ENCODE peak calls at places on chromosomes 2 and 18, in five cellular contexts. T is HepG2, I is IMR-90, D is A549, U is GM12878. F is an unnamed sample.

GRCh38 chr2:134273240-134273983 is 19.5 kb downstream of the MGAT5 start:
- DNase-seq in T (no peak), I (no peak), D (no peak), U (no peak), F (no peak)

GRCh38 chr2:68487773-68488355 is 20.5 kb downstream of the APLF start:
- DNase-seq in T (peak; percentile 20), I (peak; percentile 53), D (peak; percentile 41), U (no peak), F (peak; percentile 13)

GRCh38 chr2:11371099-11371937 is 26.9 kb upstream of the ROCK2 start:
- DNase-seq in T (no peak), I (no peak), D (no peak), U (no peak), F (no peak)

GRCh38 chr2:70931376-70932000 is 4.2 kb upstream of the ATP6V1B1 start:
- DNase-seq in T (no peak), I (no peak), D (no peak), U (no peak), F (peak; percentile 4)

GRCh38 chr2:207744050-207744449 is 25.7 kb downstream of the FZD5 start:
- DNase-seq in T (no peak), I (no peak), D (no peak), U (no peak), F (no peak)

GRCh38 chr2:233643128-233643527 is 6.9 kb downstream of the UGT1A10 start:
- DNase-seq in T (peak; percentile 36), I (no peak), D (peak; percentile 64), U (no peak), F (peak; percentile 2)

GRCh38 chr2:174343638-174344455 is 9.1 kb downstream of the SP9 start:
- DNase-seq in T (no peak), I (no peak), D (no peak), U (no peak), F (no peak)

GRCh38 chr2:229417906-229418305 is 146.8 kb upstream of the PID1 start:
- DNase-seq in T (no peak), I (no peak), D (no peak), U (no peak), F (no peak)

GRCh38 chr2:16722677-16723076 is 57.0 kb upstream of the CYRIA start:
- DNase-seq in T (no peak), I (no peak), D (no peak), U (no peak), F (no peak)

GRCh38 chr2:30930716-30931115 is 123.5 kb upstream of the CAPN13 start:
- DNase-seq in T (no peak), I (no peak), D (no peak), U (no peak), F (no peak)

GRCh38 chr2:16261791-16262190 is 321.4 kb downstream of the MYCN start:
- DNase-seq in T (no peak), I (no peak), D (no peak), U (no peak), F (no peak)

GRCh38 chr2:27741673-27742072 is 29.8 kb upstream of the MRPL33 start:
- DNase-seq in T (no peak), I (no peak), D (no peak), U (no peak), F (no peak)

GRCh38 chr2:32360416-32360815 is 3.6 kb downstream of the BIRC6 start:
- DNase-seq in T (no peak), I (peak; percentile 56), D (no peak), U (no peak), F (no peak)

GRCh38 chr18:74819433-74820059 is 221.9 kb downstream of the ZNF407 start:
- DNase-seq in T (peak; percentile 19), I (no peak), D (peak; percentile 14), U (no peak), F (no peak)

GRCh38 chr2:3261511-3261910 is 116.1 kb downstream of the EIPR1 start:
- DNase-seq in T (no peak), I (no peak), D (no peak), U (no peak), F (no peak)

GRCh38 chr2:217742837-217743236 is 260.0 kb downstream of the TNS1 start:
- DNase-seq in T (no peak), I (no peak), D (no peak), U (no peak), F (no peak)

GRCh38 chr2:52810460-52810859 is 957.1 kb upstream of the CHAC2 start:
- DNase-seq in T (no peak), I (peak; percentile 49), D (peak; percentile 48), U (no peak), F (no peak)

GRCh38 chr2:76867854-76868253 is 654.3 kb downstream of the LRRTM4 start:
- DNase-seq in T (no peak), I (peak; percentile 76), D (no peak), U (no peak), F (no peak)

GRCh38 chr2:84908948-84909713 is 3.7 kb downstream of the TMSB10 start:
- DNase-seq in T (no peak), I (no peak), D (no peak), U (no peak), F (no peak)

GRCh38 chr2:109339519-109339991 is 210.6 kb downstream of the SH3RF3 start:
- DNase-seq in T (no peak), I (peak; percentile 93), D (no peak), U (no peak), F (no peak)

DNA sequence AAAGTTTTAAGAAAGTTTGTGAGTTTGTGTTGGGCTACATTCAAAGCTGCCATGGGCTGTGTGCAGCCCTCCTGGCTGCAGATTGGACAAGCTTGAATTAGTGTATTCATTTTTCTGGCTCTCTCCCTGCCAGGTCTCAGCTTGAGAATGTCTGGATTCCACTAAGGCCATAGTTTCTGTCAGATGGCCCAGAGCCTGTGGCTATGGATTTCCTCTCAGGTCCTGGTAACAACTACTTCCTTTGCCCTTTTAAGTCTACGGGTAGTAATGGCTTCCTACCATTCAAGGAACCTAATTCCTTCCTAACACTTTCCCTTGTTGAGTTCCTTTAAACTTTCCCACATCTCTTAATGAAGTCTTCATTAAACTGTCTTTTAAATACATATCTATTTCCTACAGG is 24.3 kb upstream of the PSMD14 start:
- DNase-seq in T (no peak), I (no peak), D (no peak), U (no peak), F (no peak)
- TF ChIP-seq SMC3 in T (no peak), I (no peak), D (no peak), U (no peak), F (no peak)

DNA sequence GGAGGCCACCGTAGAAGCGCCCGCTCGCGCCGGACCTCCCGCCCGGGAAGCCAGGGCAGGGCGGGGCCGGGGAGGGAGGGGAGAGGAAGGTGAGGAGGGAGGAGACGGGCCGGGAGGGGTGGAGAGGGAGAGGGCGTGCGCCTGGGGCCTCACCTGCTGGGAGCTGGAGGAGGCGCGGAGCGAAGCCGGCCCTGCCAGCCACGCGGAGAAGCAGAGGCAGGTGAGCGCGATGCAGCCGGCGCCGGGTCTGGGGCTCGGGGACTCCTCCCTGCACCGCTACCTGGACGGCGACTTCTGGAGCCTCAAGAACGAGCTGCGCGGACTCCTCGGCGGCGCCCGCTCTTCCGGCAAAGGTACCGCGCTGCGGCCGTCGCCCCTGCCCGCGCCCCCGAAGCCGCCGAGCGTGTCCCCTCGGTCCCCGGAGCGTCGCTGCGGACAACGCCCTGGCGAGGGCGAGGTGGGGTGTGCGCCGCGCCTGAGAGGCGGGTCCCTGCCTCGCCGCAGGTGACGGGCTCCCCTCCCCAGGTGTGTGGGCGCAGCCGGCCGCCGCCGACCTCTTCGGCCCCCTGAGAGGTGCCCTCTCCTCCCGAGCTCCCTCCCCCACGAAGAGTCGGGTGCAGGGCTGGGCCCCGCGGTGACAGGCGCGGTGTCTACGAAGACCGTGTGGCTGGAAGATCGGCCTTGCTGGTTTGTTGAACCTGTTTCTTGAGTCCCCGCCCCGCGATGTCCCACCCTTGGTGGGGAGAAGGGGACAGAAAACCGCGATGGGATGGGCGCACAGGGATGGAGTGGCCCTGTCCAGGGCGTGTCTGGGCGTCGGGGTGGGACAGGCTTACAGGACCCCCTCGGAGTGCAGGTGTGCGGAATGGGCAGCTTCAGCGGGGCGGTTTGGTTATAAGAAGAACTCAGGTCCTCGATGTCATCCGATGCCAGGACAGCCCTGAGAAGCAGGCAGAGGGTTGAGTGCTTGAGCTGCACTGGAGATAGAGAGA is at the start of gene ACOXL:
- DNase-seq in T (no peak), I (no peak), D (no peak), U (no peak), F (peak; percentile 61)
- TF ChIP-seq BHLHE40 in T (no peak), I (no peak), D (no peak), U (no peak), F (no peak)

GRCh38 chr18:28095041-28095440 is 81.9 kb downstream of the CDH2 start:
- DNase-seq in T (no peak), I (peak; percentile 77), D (peak; percentile 31), U (no peak), F (no peak)
- TF ChIP-seq SMC3 in T (no peak), I (no peak), D (no peak), U (no peak), F (no peak)

GRCh38 chr2:28981620-28982371 is 698 bp downstream of the TOGARAM2 start:
- DNase-seq in T (no peak), I (no peak), D (peak; percentile 26), U (no peak), F (no peak)

GRCh38 chr2:28979576-28980366 is 1.3 kb upstream of the TOGARAM2 start:
- DNase-seq in T (no peak), I (no peak), D (no peak), U (no peak), F (no peak)

GRCh38 chr2:28980368-28981015 is 606 bp upstream of the TOGARAM2 start:
- DNase-seq in T (no peak), I (peak; percentile 31), D (no peak), U (no peak), F (no peak)

GRCh38 chr2:28982381-28982950 is 1.4 kb downstream of the TOGARAM2 start:
- DNase-seq in T (no peak), I (no peak), D (no peak), U (no peak), F (no peak)

DNA sequence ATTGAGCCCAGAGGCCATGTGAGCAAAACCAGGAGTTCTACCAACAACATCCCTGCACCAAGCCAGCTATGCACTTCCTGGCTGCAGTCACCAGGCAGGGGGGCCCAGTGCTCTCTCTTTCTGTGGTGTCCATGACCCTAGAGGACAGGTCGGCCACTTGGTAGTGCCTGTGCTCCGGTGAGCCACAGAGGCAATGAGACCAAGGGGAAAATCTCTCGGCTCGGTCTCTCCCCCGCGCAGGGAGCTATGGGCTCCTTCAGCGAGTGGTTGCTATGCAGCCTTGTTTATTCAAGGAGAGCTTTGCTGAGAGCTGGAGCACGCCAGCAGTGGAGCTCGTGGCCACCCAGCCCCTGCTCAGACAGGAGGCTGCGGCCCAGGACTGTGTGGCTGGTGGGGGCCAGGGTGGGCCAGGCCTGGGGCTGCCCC is at the start of gene TOGARAM2:
- DNase-seq in T (peak; percentile 23), I (peak; percentile 51), D (no peak), U (no peak), F (no peak)
- TF ChIP-seq BHLHE40 in T (no peak), I (no peak), D (no peak), U (no peak), F (no peak)

GRCh38 chr2:213228638-213229037 is 55.6 kb upstream of the SPAG16 start:
- DNase-seq in T (no peak), I (no peak), D (no peak), U (no peak), F (no peak)

GRCh38 chr2:213231966-213232365 is 52.3 kb upstream of the SPAG16 start:
- DNase-seq in T (no peak), I (no peak), D (no peak), U (no peak), F (no peak)

GRCh38 chr2:213227458-213227857 is 56.8 kb upstream of the SPAG16 start:
- DNase-seq in T (no peak), I (no peak), D (no peak), U (peak; percentile 88), F (no peak)

GRCh38 chr2:213232649-213233437 is 51.4 kb upstream of the SPAG16 start:
- DNase-seq in T (no peak), I (peak; percentile 29), D (no peak), U (peak; percentile 100), F (no peak)

GRCh38 chr2:213229814-213230213 is 54.5 kb upstream of the SPAG16 start:
- DNase-seq in T (peak; percentile 42), I (peak; percentile 54), D (peak; percentile 11), U (no peak), F (no peak)
- TF ChIP-seq SMC3 in T (no peak), I (no peak), D (no peak), U (no peak), F (no peak)

F was measured in K562.